ENCODE peak calls at places on chromosomes 4 and X, in seven cellular contexts. K, X, W, L, Y, Q and R are unnamed samples.

GRCh38 chrX:154748712-154749339 is 2.1 kb downstream of the GAB3 start:
- DNase-seq in K (peak), X (no peak), W (peak), L (peak), Y (no peak), Q (peak), R (peak)

GRCh38 chr4:87911252-87911774 is 64.2 kb upstream of the SPP1 start:
- DNase-seq in K (no peak), X (no peak), W (no peak), L (no peak), Y (no peak), Q (no peak), R (no peak)

GRCh38 chrX:9388450-9388849 is 76.4 kb upstream of the TBL1X start:
- DNase-seq in K (no peak), X (no peak), W (no peak), L (no peak), Y (no peak), Q (no peak), R (no peak)

GRCh38 chrX:151085207-151085606 is 91.2 kb upstream of the GPR50 start:
- DNase-seq in K (no peak), X (no peak), W (no peak), L (no peak), Y (no peak), Q (no peak), R (no peak)

GRCh38 chr4:147103403-147103946 is 157.8 kb upstream of the TTC29 start:
- DNase-seq in K (no peak), X (no peak), W (no peak), L (no peak), Y (peak), Q (no peak), R (no peak)

GRCh38 chr4:133593764-133594163 is 444.7 kb downstream of the PCDH10 start:
- DNase-seq in K (no peak), X (no peak), W (no peak), L (no peak), Y (no peak), Q (no peak), R (no peak)

GRCh38 chrX:42976729-42977366 is 198.9 kb upstream of the PPP1R2C start:
- DNase-seq in K (no peak), X (no peak), W (no peak), L (no peak), Y (no peak), Q (no peak), R (no peak)

GRCh38 chr4:132998585-132999230 is 150.4 kb upstream of the PCDH10 start:
- DNase-seq in K (no peak), X (no peak), W (no peak), L (no peak), Y (no peak), Q (no peak), R (no peak)

GRCh38 chr4:184463158-184463557 is 11.2 kb downstream of the IRF2 start:
- DNase-seq in K (no peak), X (no peak), W (no peak), L (no peak), Y (no peak), Q (no peak), R (no peak)